ENCODE peak calls at places on chromosomes 5 and 9, in four cellular contexts. M is WERI-Rb-1, I is endothelial cell of umbilical vein, Z is omental fat pad. A is an unnamed sample.
A peak's percentile ranks its signal among the peaks of the same experiment; 100 is the strongest.

GRCh38 chr9:68515304-68516017 is 25.2 kb downstream of the TMEM252 start:
- DNase-seq in Z (no peak), M (no peak), I (no peak), A (no peak)

GRCh38 chr5:128100860-128101557 is 17.4 kb downstream of the SLC12A2 start:
- DNase-seq in M (no peak), Z (no peak), I (no peak), A (no peak)

GRCh38 chr5:90306613-90307012 is 102.9 kb downstream of the CETN3 start:
- DNase-seq in Z (no peak), M (no peak), I (no peak), A (no peak)

GRCh38 chr9:95462419-95463121 is 54.2 kb downstream of the PTCH1 start:
- DNase-seq in I (peak; percentile 82), Z (no peak), M (peak; percentile 84), A (peak; percentile 47)

GRCh38 chr9:37915911-37916470 is 12.1 kb upstream of the SLC25A51 start:
- DNase-seq in M (no peak), Z (no peak), I (no peak), A (no peak)

GRCh38 chr9:108953983-108954574 is 19.9 kb downstream of the ABITRAM start:
- DNase-seq in M (no peak), Z (no peak), I (peak; percentile 78), A (no peak)

GRCh38 chr9:91295357-91295756 is 66.4 kb downstream of the AUH start:
- DNase-seq in I (no peak), Z (no peak), M (no peak), A (no peak)

GRCh38 chr5:220008-220407 is 1.9 kb downstream of the SDHA start:
- DNase-seq in M (no peak), Z (no peak), I (peak; percentile 59), A (no peak)

GRCh38 chr9:116975119-116975518 is 288.0 kb downstream of the TRIM32 start:
- DNase-seq in I (no peak), Z (no peak), M (no peak), A (no peak)

GRCh38 chr9:73050887-73051550 is 98.2 kb upstream of the ALDH1A1 start:
- DNase-seq in M (no peak), I (no peak), Z (no peak), A (no peak)

GRCh38 chr5:160369990-160370712 is at the start of gene C1QTNF2:
- DNase-seq in I (peak; percentile 44), Z (no peak), M (no peak), A (no peak)

GRCh38 chr9:82763631-82764030 is 299.3 kb downstream of the RASEF start:
- DNase-seq in I (no peak), Z (no peak), M (peak; percentile 80), A (no peak)

GRCh38 chr5:138943615-138944173 is 68.6 kb upstream of the LRRTM2 start:
- DNase-seq in M (no peak), Z (no peak), I (no peak), A (no peak)

GRCh38 chr5:138946241-138946623 is 71.1 kb upstream of the LRRTM2 start:
- DNase-seq in M (no peak), Z (no peak), I (no peak), A (no peak)

GRCh38 chr5:138944527-138945322 is 69.6 kb upstream of the LRRTM2 start:
- DNase-seq in M (no peak), Z (no peak), I (no peak), A (no peak)

GRCh38 chr5:138946831-138947560 is 71.9 kb upstream of the LRRTM2 start:
- DNase-seq in M (no peak), I (no peak), Z (no peak), A (no peak)

GRCh38 chr5:138945421-138946240 is 70.5 kb upstream of the LRRTM2 start:
- DNase-seq in Z (no peak), M (no peak), I (no peak), A (no peak)
- TF ChIP-seq CTCF in Z (no peak), M (peak; percentile 13), I (no peak), A (no peak)

GRCh38 chr5:115374057-115374775 is 77.8 kb upstream of the CCDC112 start:
- DNase-seq in M (no peak), I (no peak), Z (no peak), A (no peak)

GRCh38 chr5:115378754-115379153 is 82.3 kb upstream of the CCDC112 start:
- DNase-seq in I (no peak), M (no peak), Z (no peak), A (no peak)

GRCh38 chr5:115375922-115376321 is 79.5 kb upstream of the CCDC112 start:
- DNase-seq in I (no peak), M (no peak), Z (no peak), A (no peak)

GRCh38 chr5:115379622-115380344 is 83.3 kb upstream of the CCDC112 start:
- DNase-seq in I (no peak), Z (no peak), M (no peak), A (no peak)

GRCh38 chr5:115377468-115378217 is 81.2 kb upstream of the CCDC112 start:
- DNase-seq in I (peak; percentile 51), M (no peak), Z (no peak), A (no peak)
- TF ChIP-seq CTCF in I (no peak), M (peak; percentile 13), Z (no peak), A (no peak)

GRCh38 chr9:7259544-7260241 is 501.9 kb downstream of the KDM4C start:
- DNase-seq in Z (no peak), M (no peak), I (no peak), A (no peak)
- TF ChIP-seq CTCF in Z (no peak), M (no peak), I (no peak), A (no peak)

GRCh38 chr9:120936764-120937122 is 10.1 kb upstream of the TRAF1 start:
- DNase-seq in Z (no peak), I (no peak), M (no peak), A (no peak)
- TF ChIP-seq CTCF in Z (no peak), I (no peak), M (no peak), A (no peak)

GRCh38 chr9:71128796-71129195 is 7.4 kb upstream of the TRPM3 start:
- DNase-seq in Z (no peak), I (no peak), M (no peak), A (no peak)

GRCh38 chr9:71121275-71122168 is at the start of gene TRPM3:
- DNase-seq in I (no peak), Z (no peak), M (no peak), A (no peak)

GRCh38 chr9:71131145-71131544 is 9.7 kb upstream of the TRPM3 start:
- DNase-seq in I (no peak), Z (no peak), M (no peak), A (no peak)

GRCh38 chr9:71130521-71130920 is 9.1 kb upstream of the TRPM3 start:
- DNase-seq in I (no peak), Z (no peak), M (no peak), A (no peak)

GRCh38 chr9:71127301-71127700 is 5.9 kb upstream of the TRPM3 start:
- DNase-seq in M (no peak), I (no peak), Z (no peak), A (no peak)
- TF ChIP-seq CTCF in M (no peak), I (no peak), Z (no peak), A (no peak)

GRCh38 chr5:176410486-176411180 is 5.7 kb downstream of the CLTB start:
- DNase-seq in Z (no peak), M (no peak), I (no peak), A (no peak)
- TF ChIP-seq CTCF in Z (no peak), M (no peak), I (no peak), A (no peak)

GRCh38 chr9:134328841-134329575 is 2.8 kb downstream of the RXRA start:
- DNase-seq in Z (no peak), I (no peak), M (no peak), A (no peak)
- TF ChIP-seq CTCF in Z (no peak), I (no peak), M (no peak), A (no peak)